ENCODE peak calls at places on chromosomes 5 and 9, in four cellular contexts. P, D, Q and U are unnamed samples.

GRCh38 chr5:20694121-20694520 is 706.1 kb upstream of the CDH18 start:
- DNase-seq in Q (no peak), D (no peak), P (no peak), U (no peak)

GRCh38 chr9:127154390-127155191 is 32.2 kb upstream of the ANGPTL2 start:
- DNase-seq in D (peak), Q (no peak), P (peak), U (no peak)

GRCh38 chr5:139806111-139806510 is 10.5 kb downstream of the PSD2 start:
- DNase-seq in D (peak), P (no peak), Q (no peak), U (peak)

GRCh38 chr9:127847155-127847463 is 7.3 kb downstream of the ENG start:
- DNase-seq in P (no peak), Q (no peak), D (no peak), U (no peak)

GRCh38 chr5:32325067-32325466 is 12.3 kb upstream of the MTMR12 start:
- DNase-seq in Q (no peak), D (no peak), P (no peak), U (peak)

GRCh38 chr5:78221964-78222451 is 72.5 kb downstream of the AP3B1 start:
- DNase-seq in P (no peak), Q (no peak), D (no peak), U (no peak)

GRCh38 chr9:31542384-31543055 is 841.9 kb upstream of the ACO1 start:
- DNase-seq in Q (peak), D (no peak), P (no peak), U (no peak)

GRCh38 chr5:179905144-179905526 is 2.6 kb downstream of the TBC1D9B start:
- DNase-seq in Q (no peak), D (no peak), P (no peak), U (no peak)

GRCh38 chr5:167950126-167950721 is 341.2 kb upstream of the WWC1 start:
- DNase-seq in D (no peak), P (no peak), Q (no peak), U (no peak)

GRCh38 chr5:351911-352225 is 30.4 kb downstream of the AHRR start:
- DNase-seq in P (no peak), D (no peak), Q (no peak), U (no peak)

GRCh38 chr9:110767559-110768063 is 99.0 kb downstream of the MUSK start:
- DNase-seq in D (peak), Q (no peak), P (no peak), U (no peak)

GRCh38 chr5:38473008-38473407 is 83.4 kb downstream of the LIFR start:
- DNase-seq in D (peak), P (peak), Q (no peak), U (peak)

GRCh38 chr9:3962467-3962866 is 337.4 kb downstream of the GLIS3 start:
- DNase-seq in Q (no peak), P (no peak), D (no peak), U (no peak)

GRCh38 chr5:775960-776861 is 8.3 kb downstream of the ZDHHC11B start:
- DNase-seq in P (no peak), D (no peak), Q (no peak), U (no peak)

GRCh38 chr5:16446993-16447392 is 18.6 kb downstream of the ZNF622 start:
- DNase-seq in Q (no peak), P (no peak), D (no peak), U (no peak)

GRCh38 chr9:135908334-135909204 is 1.2 kb upstream of the CAMSAP1 start:
- DNase-seq in D (no peak), P (no peak), Q (no peak), U (no peak)

GRCh38 chr9:126587187-126588185 is 26.2 kb upstream of the LMX1B start:
- DNase-seq in P (no peak), D (peak), Q (no peak), U (peak)

GRCh38 chr5:115624994-115625393 is 842 bp downstream of the TMED7 start:
- DNase-seq in D (no peak), Q (no peak), P (no peak), U (no peak)

GRCh38 chr9:34072868-34073590 is 24.3 kb upstream of the UBAP2 start:
- DNase-seq in D (no peak), Q (no peak), P (peak), U (no peak)

GRCh38 chr9:121201045-121201737 is 478 bp downstream of the RAB14 start:
- DNase-seq in P (peak), Q (peak), D (no peak), U (peak)